ENCODE peak calls at places on chromosomes 6 and 20, in four cellular contexts. One of them, this sample, is unnamed.

GRCh38 chr20:36336838-36337478 is 30.8 kb downstream of the DLGAP4 start:
- DNase-seq in putamen: no peak
- DNase-seq in vagina: no peak
- DNase-seq in cardiac fibroblast: no peak
- DNase-seq in this sample: no peak

GRCh38 chr6:25706314-25707014 is 48.1 kb upstream of the SLC17A4 start:
- DNase-seq in putamen: no peak
- DNase-seq in vagina: no peak
- DNase-seq in cardiac fibroblast: peak
- DNase-seq in this sample: no peak

GRCh38 chr6:36224918-36225461 is 28.4 kb downstream of the BRPF3 start:
- DNase-seq in putamen: no peak
- DNase-seq in vagina: no peak
- DNase-seq in cardiac fibroblast: peak
- DNase-seq in this sample: no peak

GRCh38 chr6:51514396-51515051 is 572.9 kb downstream of the PKHD1 start:
- DNase-seq in putamen: no peak
- DNase-seq in vagina: no peak
- DNase-seq in cardiac fibroblast: no peak
- DNase-seq in this sample: no peak

GRCh38 chr6:109493865-109494264 is 10.8 kb upstream of the ZBTB24 start:
- DNase-seq in putamen: no peak
- DNase-seq in vagina: no peak
- DNase-seq in cardiac fibroblast: no peak
- DNase-seq in this sample: no peak

GRCh38 chr6:89411019-89411268 is 1.1 kb downstream of the RRAGD start:
- DNase-seq in putamen: no peak
- DNase-seq in vagina: no peak
- DNase-seq in cardiac fibroblast: no peak
- DNase-seq in this sample: no peak

GRCh38 chr6:38739532-38739931 is 24.4 kb downstream of the DNAH8 start:
- DNase-seq in putamen: no peak
- DNase-seq in vagina: no peak
- DNase-seq in cardiac fibroblast: peak
- DNase-seq in this sample: no peak

GRCh38 chr6:43639984-43640800 is 4.6 kb downstream of the MAD2L1BP start:
- DNase-seq in putamen: no peak
- DNase-seq in vagina: no peak
- DNase-seq in cardiac fibroblast: no peak
- DNase-seq in this sample: no peak

GRCh38 chr6:74479960-74480359 is 725.9 kb downstream of the COL12A1 start:
- DNase-seq in putamen: no peak
- DNase-seq in vagina: no peak
- DNase-seq in cardiac fibroblast: no peak
- DNase-seq in this sample: no peak

GRCh38 chr20:58703765-58704331 is 11.2 kb downstream of the NPEPL1 start:
- DNase-seq in putamen: no peak
- DNase-seq in vagina: peak
- DNase-seq in cardiac fibroblast: no peak
- DNase-seq in this sample: no peak

GRCh38 chr20:63321148-63321831 is 28.3 kb downstream of the COL20A1 start:
- DNase-seq in putamen: no peak
- DNase-seq in vagina: no peak
- DNase-seq in cardiac fibroblast: peak
- DNase-seq in this sample: no peak

GRCh38 chr6:15439410-15440022 is 193.6 kb downstream of the JARID2 start:
- DNase-seq in putamen: no peak
- DNase-seq in vagina: no peak
- DNase-seq in cardiac fibroblast: peak
- DNase-seq in this sample: no peak

GRCh38 chr6:710601-711571 is 17.9 kb upstream of the EXOC2 start:
- DNase-seq in putamen: peak
- DNase-seq in vagina: no peak
- DNase-seq in cardiac fibroblast: peak
- DNase-seq in this sample: no peak

GRCh38 chr6:119848706-119849105 is 499.1 kb upstream of the MAN1A1 start:
- DNase-seq in putamen: no peak
- DNase-seq in vagina: no peak
- DNase-seq in cardiac fibroblast: no peak
- DNase-seq in this sample: no peak

GRCh38 chr6:14743465-14744211 is 502.2 kb upstream of the JARID2 start:
- DNase-seq in putamen: no peak
- DNase-seq in vagina: no peak
- DNase-seq in cardiac fibroblast: peak
- DNase-seq in this sample: no peak

GRCh38 chr6:40901322-40902055 is 137.5 kb downstream of the UNC5CL start:
- DNase-seq in putamen: no peak
- DNase-seq in vagina: no peak
- DNase-seq in cardiac fibroblast: no peak
- DNase-seq in this sample: no peak

GRCh38 chr20:50229156-50229605 is 38.6 kb downstream of the CEBPB start:
- DNase-seq in putamen: no peak
- DNase-seq in vagina: no peak
- DNase-seq in cardiac fibroblast: no peak
- DNase-seq in this sample: no peak

GRCh38 chr6:117505337-117505736 is 22.9 kb downstream of the DCBLD1 start:
- DNase-seq in putamen: no peak
- DNase-seq in vagina: no peak
- DNase-seq in cardiac fibroblast: no peak
- DNase-seq in this sample: no peak

GRCh38 chr6:46103437-46103836 is 26.4 kb upstream of the ENPP4 start:
- DNase-seq in putamen: peak
- DNase-seq in vagina: no peak
- DNase-seq in cardiac fibroblast: peak
- DNase-seq in this sample: no peak

GRCh38 chr20:61655591-61655990 is 403.5 kb downstream of the CDH4 start:
- DNase-seq in putamen: no peak
- DNase-seq in vagina: no peak
- DNase-seq in cardiac fibroblast: no peak
- DNase-seq in this sample: no peak

GRCh38 chr20:57322476-57322875 is 7.1 kb upstream of the SPO11 start:
- DNase-seq in putamen: no peak
- DNase-seq in vagina: no peak
- DNase-seq in cardiac fibroblast: no peak
- DNase-seq in this sample: no peak

GRCh38 chr6:5718231-5718947 is 288.3 kb downstream of the NRN1 start:
- DNase-seq in putamen: no peak
- DNase-seq in vagina: no peak
- DNase-seq in cardiac fibroblast: no peak
- DNase-seq in this sample: no peak

GRCh38 chr6:126696921-126697693 is 357.2 kb downstream of the CENPW start:
- DNase-seq in putamen: no peak
- DNase-seq in vagina: no peak
- DNase-seq in cardiac fibroblast: no peak
- DNase-seq in this sample: no peak

GRCh38 chr6:94323853-94324252 is 904.5 kb upstream of the EPHA7 start:
- DNase-seq in putamen: no peak
- DNase-seq in vagina: no peak
- DNase-seq in cardiac fibroblast: no peak
- DNase-seq in this sample: peak

GRCh38 chr20:43102394-43102793 is 87.3 kb downstream of the PTPRT start:
- DNase-seq in putamen: no peak
- DNase-seq in vagina: no peak
- DNase-seq in cardiac fibroblast: no peak
- DNase-seq in this sample: no peak

GRCh38 chr6:137709424-137710281 is 157.4 kb upstream of the TNFAIP3 start:
- DNase-seq in putamen: no peak
- DNase-seq in vagina: no peak
- DNase-seq in cardiac fibroblast: no peak
- DNase-seq in this sample: no peak

GRCh38 chr6:136326038-136326561 is 36.5 kb upstream of the BCLAF1 start:
- DNase-seq in putamen: no peak
- DNase-seq in vagina: no peak
- DNase-seq in cardiac fibroblast: peak
- DNase-seq in this sample: peak

GRCh38 chr6:20630617-20631448 is 96.6 kb downstream of the CDKAL1 start:
- DNase-seq in putamen: no peak
- DNase-seq in vagina: no peak
- DNase-seq in cardiac fibroblast: no peak
- DNase-seq in this sample: no peak

GRCh38 chr6:1630212-1630770 is 20.6 kb downstream of the FOXC1 start:
- DNase-seq in putamen: no peak
- DNase-seq in vagina: no peak
- DNase-seq in cardiac fibroblast: no peak
- DNase-seq in this sample: no peak

GRCh38 chr6:159116343-159116742 is 52.9 kb upstream of the FNDC1 start:
- DNase-seq in putamen: no peak
- DNase-seq in vagina: no peak
- DNase-seq in cardiac fibroblast: no peak
- DNase-seq in this sample: no peak

GRCh38 chr20:57055345-57055744 is 211.1 kb downstream of the BMP7 start:
- DNase-seq in putamen: no peak
- DNase-seq in vagina: no peak
- DNase-seq in cardiac fibroblast: no peak
- DNase-seq in this sample: no peak